ENCODE peak calls at places on chromosomes 2 and 18, in eight cellular contexts. R is hepatocyte, K is neural progenitor cell, H is OCI-LY7, P is PC-3, L is HCT116, S is GM23248, W is GM23338. N is an unnamed sample.

GRCh38 chr2:10533811-10534321 is 85.7 kb upstream of the ODC1 start:
- DNase-seq in H (no peak), S (peak; percentile 73), L (no peak), W (no peak), R (no peak), K (no peak), P (peak; percentile 51), N (no peak)

GRCh38 chr2:188414869-188415753 is 123.4 kb downstream of the GULP1 start:
- DNase-seq in P (no peak), H (no peak), W (no peak), S (peak; percentile 6), L (no peak), K (no peak), R (no peak), N (no peak)

GRCh38 chr2:70050631-70051425 is 36.4 kb upstream of the PCBP1 start:
- DNase-seq in H (no peak), S (no peak), L (no peak), K (no peak), W (no peak), R (no peak), P (no peak), N (no peak)

GRCh38 chr18:62372156-62372555 is 47.0 kb downstream of the TNFRSF11A start:
- DNase-seq in H (no peak), K (no peak), R (no peak), S (no peak), L (no peak), W (no peak), P (no peak), N (no peak)

GRCh38 chr2:23385748-23386421 is 906 bp downstream of the KLHL29 start:
- DNase-seq in R (peak; percentile 44), P (no peak), H (no peak), L (no peak), S (peak; percentile 73), K (peak; percentile 60), W (peak; percentile 59), N (no peak)

GRCh38 chr2:120686511-120687168 is 49.0 kb upstream of the GLI2 start:
- DNase-seq in L (no peak), P (no peak), R (no peak), W (no peak), H (peak; percentile 4), K (no peak), S (no peak), N (no peak)

GRCh38 chr2:240946654-240947053 is 40.5 kb downstream of the CROCC2 start:
- DNase-seq in L (no peak), R (no peak), P (peak; percentile 28), K (no peak), W (no peak), H (no peak), S (peak; percentile 85), N (no peak)

GRCh38 chr18:58004317-58004716 is 39.7 kb upstream of the NEDD4L start:
- DNase-seq in K (no peak), W (no peak), H (no peak), R (no peak), P (peak; percentile 92), S (peak; percentile 85), L (peak; percentile 60), N (no peak)

GRCh38 chr2:71446505-71446904 is 6.9 kb upstream of the DYSF start:
- DNase-seq in W (no peak), R (no peak), L (no peak), H (no peak), K (no peak), P (no peak), S (no peak), N (no peak)

GRCh38 chr2:46297546-46298271 is 502 bp downstream of the EPAS1 start:
- DNase-seq in R (peak; percentile 90), H (no peak), K (peak; percentile 57), L (no peak), P (peak; percentile 71), W (peak; percentile 78), S (peak; percentile 53), N (peak; percentile 77)

GRCh38 chr2:75787532-75788132 is 76.9 kb upstream of the GCFC2 start:
- DNase-seq in W (peak; percentile 79), S (peak; percentile 59), H (peak; percentile 47), R (peak; percentile 59), K (peak; percentile 72), P (peak; percentile 69), L (peak; percentile 10), N (peak; percentile 58)

GRCh38 chr18:46152436-46152807 is 48.2 kb downstream of the HAUS1 start:
- DNase-seq in R (no peak), K (no peak), L (no peak), W (no peak), S (peak; percentile 94), P (peak; percentile 71), H (no peak), N (no peak)

GRCh38 chr2:18750662-18751554 is 161.5 kb upstream of the NT5C1B start:
- DNase-seq in P (peak; percentile 38), R (no peak), L (no peak), W (no peak), K (no peak), H (no peak), S (peak; percentile 71), N (no peak)

GRCh38 chr2:186544255-186544675 is 45.6 kb upstream of the ITGAV start:
- DNase-seq in H (no peak), R (peak; percentile 51), S (peak; percentile 84), L (peak; percentile 10), K (peak; percentile 45), W (peak; percentile 50), P (peak; percentile 91), N (no peak)

GRCh38 chr2:15539999-15540398 is 21.1 kb downstream of the NBAS start:
- DNase-seq in R (no peak), L (no peak), K (no peak), H (peak; percentile 57), P (no peak), W (no peak), S (no peak), N (peak; percentile 29)

GRCh38 chr18:74468547-74469014 is 11.5 kb upstream of the DIPK1C start:
- DNase-seq in L (no peak), H (no peak), R (no peak), K (no peak), P (peak; percentile 73), W (no peak), S (peak; percentile 44), N (no peak)

GRCh38 chr18:21112543-21113105 is 1.0 kb upstream of the ROCK1 start:
- DNase-seq in S (peak; percentile 76), R (no peak), L (no peak), P (peak; percentile 6), W (no peak), H (no peak), K (no peak), N (no peak)
- H2AFZ ChIP-seq in S (peak overlapping the region; percentile 79), R (peak overlapping the region; percentile 64), L (peak overlapping the region; percentile 100), P (peak overlapping the region; percentile 93), W (peak overlapping the region; percentile 96), H (peak overlapping the region; percentile 93), K (peak overlapping the region; percentile 97), N (peak overlapping the region; percentile 96)

GRCh38 chr2:107988108-107988507 is 1.8 kb downstream of the SLC5A7 start:
- DNase-seq in P (no peak), K (no peak), R (no peak), L (no peak), H (no peak), W (no peak), S (no peak), N (no peak)

GRCh38 chr2:107992069-107992468 is 5.7 kb downstream of the SLC5A7 start:
- DNase-seq in R (no peak), P (peak; percentile 86), S (no peak), K (no peak), H (no peak), L (no peak), W (no peak), N (no peak)

GRCh38 chr2:107989445-107989844 is 3.1 kb downstream of the SLC5A7 start:
- DNase-seq in R (no peak), W (no peak), P (no peak), K (no peak), S (no peak), H (no peak), L (no peak), N (no peak)

GRCh38 chr2:107986278-107987217 is at the start of gene SLC5A7:
- DNase-seq in L (no peak), S (no peak), K (peak; percentile 58), W (peak; percentile 77), P (no peak), H (no peak), R (peak; percentile 8), N (no peak)

DNA sequence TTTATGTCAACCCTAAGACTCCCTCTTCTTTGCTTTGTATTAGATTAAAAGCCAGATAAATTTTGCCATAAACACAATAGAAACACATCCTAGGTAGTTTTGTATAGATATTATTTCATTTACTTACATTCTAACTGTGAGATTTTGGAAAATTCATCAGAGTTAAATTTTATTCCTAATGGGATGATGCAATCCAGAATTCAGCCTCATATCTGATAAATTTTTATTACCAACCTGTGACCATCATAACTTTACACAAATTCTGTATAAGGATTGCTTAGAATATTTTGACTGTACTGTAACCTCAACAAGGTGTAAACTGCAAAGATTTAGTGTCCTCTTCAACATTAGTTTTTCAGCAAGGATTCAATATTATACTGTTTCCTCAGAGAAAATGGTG is 4.4 kb downstream of the SLC5A7 start:
- DNase-seq in R (no peak), K (no peak), P (no peak), H (no peak), W (no peak), L (no peak), S (no peak), N (no peak)
- TF ChIP-seq EZH2phosphoT487 in R (no peak), K (no peak), P (no peak), H (no peak), W (no peak), L (no peak), S (no peak), N (no peak)

GRCh38 chr2:148865515-148865914 is 9.5 kb upstream of the KIF5C start:
- DNase-seq in W (no peak), L (no peak), S (no peak), R (no peak), H (no peak), K (no peak), P (no peak), N (no peak)

GRCh38 chr2:148861367-148861766 is 13.7 kb upstream of the KIF5C start:
- DNase-seq in S (no peak), L (no peak), W (no peak), H (no peak), R (no peak), K (no peak), P (no peak), N (peak; percentile 85)

GRCh38 chr2:148860037-148860436 is 15.0 kb upstream of the KIF5C start:
- DNase-seq in P (no peak), L (no peak), R (no peak), W (no peak), H (no peak), S (no peak), K (no peak), N (no peak)
- H3K4me3 ChIP-seq in P (no peak overlapping the region), L (no peak overlapping the region), R (no peak overlapping the region), W (no peak overlapping the region), H (no peak overlapping the region), S (no peak overlapping the region), K (no peak overlapping the region), N (no peak overlapping the region)

DNA sequence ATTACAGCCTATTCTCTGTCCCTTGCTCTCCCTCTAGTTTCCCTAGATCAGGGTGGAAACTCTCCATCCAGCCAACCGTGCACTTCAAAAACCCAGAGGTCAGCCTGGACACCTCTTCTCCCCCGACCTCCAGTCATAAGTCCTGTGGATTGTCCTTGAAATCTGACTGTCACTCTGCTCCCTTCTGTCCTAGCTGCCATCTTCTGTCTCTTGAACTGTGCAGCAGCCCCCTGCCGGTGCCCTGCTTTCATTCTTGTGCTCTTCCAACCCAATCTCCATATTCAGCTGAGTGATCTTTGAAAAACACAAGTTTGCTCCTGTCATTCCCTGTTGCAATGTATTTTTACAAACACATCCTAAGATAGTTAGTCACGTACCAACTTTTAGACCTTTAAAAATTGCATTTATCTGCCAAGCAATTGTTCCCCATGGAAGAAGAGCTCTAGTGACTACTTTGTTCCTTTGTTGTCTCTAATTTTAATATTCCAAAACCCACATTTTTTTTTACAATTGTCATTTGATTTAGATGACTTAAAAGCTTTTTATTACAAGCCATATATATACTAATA is 254.3 kb downstream of the CAMKMT start:
- DNase-seq in P (no peak), S (peak; percentile 22), K (peak; percentile 30), H (peak; percentile 19), L (no peak), R (no peak), W (peak; percentile 4), N (no peak)
- H2AFZ ChIP-seq in P (no peak overlapping the region), S (no peak overlapping the region), K (no peak overlapping the region), H (peak overlapping the region; percentile 52), L (no peak overlapping the region), R (no peak overlapping the region), W (no peak overlapping the region), N (no peak overlapping the region)